ENCODE peak calls at places on chromosomes 6 and 20, in ten cellular contexts. One of them, this sample, is unnamed.

GRCh38 chr6:163793584-163793983 is 379.1 kb downstream of the QKI start:
- DNase-seq in H54: no peak
- DNase-seq in breast epithelium: no peak
- DNase-seq in transverse colon: no peak
- DNase-seq in body of pancreas: no peak
- DNase-seq in ovary: no peak
- DNase-seq in erythroblast: no peak
- DNase-seq in GM12878: no peak
- DNase-seq in thyroid gland: no peak
- DNase-seq in esophagus muscularis mucosa: no peak
- DNase-seq in this sample: no peak

GRCh38 chr6:121780325-121781313 is 345.2 kb downstream of the GJA1 start:
- DNase-seq in H54: no peak
- DNase-seq in breast epithelium: peak; percentile 60
- DNase-seq in body of pancreas: peak; percentile 17
- DNase-seq in ovary: peak; percentile 79
- DNase-seq in esophagus muscularis mucosa: peak; percentile 94
- DNase-seq in GM12878: no peak
- DNase-seq in transverse colon: no peak
- DNase-seq in erythroblast: no peak
- DNase-seq in thyroid gland: peak; percentile 94
- DNase-seq in this sample: no peak

GRCh38 chr6:1371933-1372332 is 17.4 kb upstream of the FOXF2 start:
- DNase-seq in ovary: no peak
- DNase-seq in H54: no peak
- DNase-seq in body of pancreas: no peak
- DNase-seq in thyroid gland: no peak
- DNase-seq in GM12878: no peak
- DNase-seq in transverse colon: no peak
- DNase-seq in esophagus muscularis mucosa: no peak
- DNase-seq in breast epithelium: no peak
- DNase-seq in erythroblast: no peak
- DNase-seq in this sample: peak; percentile 60

GRCh38 chr6:122400121-122400450 is 634 bp downstream of the HSF2 start:
- DNase-seq in breast epithelium: no peak
- DNase-seq in GM12878: no peak
- DNase-seq in esophagus muscularis mucosa: no peak
- DNase-seq in transverse colon: no peak
- DNase-seq in thyroid gland: no peak
- DNase-seq in ovary: no peak
- DNase-seq in erythroblast: no peak
- DNase-seq in body of pancreas: no peak
- DNase-seq in H54: no peak
- DNase-seq in this sample: peak; percentile 86

GRCh38 chr6:156876302-156876701 is 99.1 kb downstream of the ARID1B start:
- DNase-seq in body of pancreas: peak; percentile 46
- DNase-seq in erythroblast: peak; percentile 15
- DNase-seq in transverse colon: no peak
- DNase-seq in H54: no peak
- DNase-seq in esophagus muscularis mucosa: no peak
- DNase-seq in thyroid gland: peak; percentile 22
- DNase-seq in GM12878: no peak
- DNase-seq in ovary: no peak
- DNase-seq in breast epithelium: no peak
- DNase-seq in this sample: no peak

GRCh38 chr6:27847706-27848105 is 64.5 kb downstream of the OR2B2 start:
- DNase-seq in transverse colon: no peak
- DNase-seq in thyroid gland: no peak
- DNase-seq in GM12878: no peak
- DNase-seq in erythroblast: no peak
- DNase-seq in breast epithelium: no peak
- DNase-seq in ovary: no peak
- DNase-seq in esophagus muscularis mucosa: no peak
- DNase-seq in H54: no peak
- DNase-seq in body of pancreas: no peak
- DNase-seq in this sample: no peak

GRCh38 chr6:149929422-149929821 is 6.5 kb upstream of the RAET1G start:
- DNase-seq in breast epithelium: no peak
- DNase-seq in ovary: no peak
- DNase-seq in body of pancreas: no peak
- DNase-seq in esophagus muscularis mucosa: no peak
- DNase-seq in GM12878: no peak
- DNase-seq in transverse colon: no peak
- DNase-seq in erythroblast: no peak
- DNase-seq in H54: no peak
- DNase-seq in thyroid gland: peak; percentile 19
- DNase-seq in this sample: no peak

GRCh38 chr20:39112196-39112743 is 150.1 kb downstream of the DHX35 start:
- DNase-seq in H54: peak; percentile 68
- DNase-seq in erythroblast: peak; percentile 24
- DNase-seq in esophagus muscularis mucosa: no peak
- DNase-seq in thyroid gland: peak; percentile 8
- DNase-seq in body of pancreas: peak; percentile 49
- DNase-seq in GM12878: no peak
- DNase-seq in ovary: no peak
- DNase-seq in breast epithelium: no peak
- DNase-seq in transverse colon: peak; percentile 19
- DNase-seq in this sample: no peak

GRCh38 chr6:44041461-44042260 is 85.6 kb downstream of the MRPL14 start:
- DNase-seq in GM12878: no peak
- DNase-seq in esophagus muscularis mucosa: no peak
- DNase-seq in H54: peak; percentile 95
- DNase-seq in transverse colon: peak; percentile 34
- DNase-seq in erythroblast: no peak
- DNase-seq in thyroid gland: no peak
- DNase-seq in breast epithelium: no peak
- DNase-seq in body of pancreas: no peak
- DNase-seq in ovary: peak; percentile 36
- DNase-seq in this sample: no peak

GRCh38 chr20:22389836-22390542 is 194.4 kb downstream of the FOXA2 start:
- DNase-seq in ovary: no peak
- DNase-seq in breast epithelium: no peak
- DNase-seq in erythroblast: no peak
- DNase-seq in esophagus muscularis mucosa: no peak
- DNase-seq in body of pancreas: peak; percentile 60
- DNase-seq in thyroid gland: peak; percentile 85
- DNase-seq in transverse colon: no peak
- DNase-seq in GM12878: no peak
- DNase-seq in H54: peak; percentile 34
- DNase-seq in this sample: no peak

GRCh38 chr6:165663736-165664552 is 903 bp upstream of the PDE10A start:
- DNase-seq in erythroblast: peak; percentile 3
- DNase-seq in thyroid gland: peak; percentile 54
- DNase-seq in transverse colon: no peak
- DNase-seq in GM12878: no peak
- DNase-seq in breast epithelium: no peak
- DNase-seq in body of pancreas: no peak
- DNase-seq in ovary: no peak
- DNase-seq in H54: no peak
- DNase-seq in esophagus muscularis mucosa: no peak
- DNase-seq in this sample: no peak

GRCh38 chr6:13528232-13528631 is 40.8 kb upstream of the GFOD1 start:
- DNase-seq in GM12878: no peak
- DNase-seq in erythroblast: peak; percentile 5
- DNase-seq in thyroid gland: no peak
- DNase-seq in H54: no peak
- DNase-seq in transverse colon: no peak
- DNase-seq in esophagus muscularis mucosa: no peak
- DNase-seq in breast epithelium: no peak
- DNase-seq in body of pancreas: no peak
- DNase-seq in ovary: no peak
- DNase-seq in this sample: no peak

GRCh38 chr20:15236812-15237211 is 899.4 kb upstream of the FLRT3 start:
- DNase-seq in thyroid gland: peak; percentile 48
- DNase-seq in ovary: no peak
- DNase-seq in transverse colon: peak; percentile 17
- DNase-seq in breast epithelium: no peak
- DNase-seq in esophagus muscularis mucosa: no peak
- DNase-seq in H54: no peak
- DNase-seq in erythroblast: peak; percentile 1
- DNase-seq in body of pancreas: peak; percentile 63
- DNase-seq in GM12878: peak; percentile 38
- DNase-seq in this sample: no peak

GRCh38 chr6:34888874-34889555 is at the start of gene ANKS1A:
- DNase-seq in erythroblast: peak; percentile 86
- DNase-seq in esophagus muscularis mucosa: peak; percentile 95
- DNase-seq in body of pancreas: peak; percentile 93
- DNase-seq in ovary: peak; percentile 90
- DNase-seq in transverse colon: peak; percentile 94
- DNase-seq in thyroid gland: peak; percentile 89
- DNase-seq in GM12878: peak; percentile 31
- DNase-seq in breast epithelium: peak; percentile 88
- DNase-seq in H54: peak; percentile 78
- DNase-seq in this sample: peak; percentile 97

GRCh38 chr20:55159230-55159629 is 683.8 kb downstream of the DOK5 start:
- DNase-seq in ovary: no peak
- DNase-seq in erythroblast: no peak
- DNase-seq in transverse colon: no peak
- DNase-seq in esophagus muscularis mucosa: no peak
- DNase-seq in breast epithelium: no peak
- DNase-seq in GM12878: no peak
- DNase-seq in H54: no peak
- DNase-seq in thyroid gland: no peak
- DNase-seq in body of pancreas: no peak
- DNase-seq in this sample: no peak

GRCh38 chr6:63516186-63516944 is 55.9 kb upstream of the LOC128125822 start:
- DNase-seq in erythroblast: no peak
- DNase-seq in esophagus muscularis mucosa: no peak
- DNase-seq in ovary: no peak
- DNase-seq in transverse colon: no peak
- DNase-seq in breast epithelium: no peak
- DNase-seq in H54: no peak
- DNase-seq in body of pancreas: no peak
- DNase-seq in GM12878: no peak
- DNase-seq in thyroid gland: no peak
- DNase-seq in this sample: no peak
- TF ChIP-seq POLR2A in erythroblast: no peak
- TF ChIP-seq POLR2A in esophagus muscularis mucosa: no peak
- TF ChIP-seq POLR2A in ovary: no peak
- TF ChIP-seq POLR2A in transverse colon: no peak
- TF ChIP-seq POLR2A in breast epithelium: no peak
- TF ChIP-seq POLR2A in H54: no peak
- TF ChIP-seq POLR2A in body of pancreas: no peak
- TF ChIP-seq POLR2A in GM12878: no peak
- TF ChIP-seq POLR2A in thyroid gland: peak; percentile 4
- TF ChIP-seq POLR2A in this sample: no peak

GRCh38 chr6:160347259-160348208 is 644 bp upstream of the SLC22A3 start:
- DNase-seq in GM12878: no peak
- DNase-seq in transverse colon: peak; percentile 41
- DNase-seq in esophagus muscularis mucosa: no peak
- DNase-seq in thyroid gland: no peak
- DNase-seq in erythroblast: no peak
- DNase-seq in ovary: no peak
- DNase-seq in breast epithelium: no peak
- DNase-seq in body of pancreas: no peak
- DNase-seq in H54: no peak
- DNase-seq in this sample: no peak
- TF ChIP-seq POLR2A in GM12878: no peak
- TF ChIP-seq POLR2A in transverse colon: no peak
- TF ChIP-seq POLR2A in esophagus muscularis mucosa: no peak
- TF ChIP-seq POLR2A in thyroid gland: no peak
- TF ChIP-seq POLR2A in erythroblast: no peak
- TF ChIP-seq POLR2A in ovary: no peak
- TF ChIP-seq POLR2A in breast epithelium: no peak
- TF ChIP-seq POLR2A in body of pancreas: no peak
- TF ChIP-seq POLR2A in H54: no peak
- TF ChIP-seq POLR2A in this sample: no peak

GRCh38 chr6:15288856-15289255 is 43.0 kb downstream of the JARID2 start:
- DNase-seq in ovary: no peak
- DNase-seq in GM12878: no peak
- DNase-seq in breast epithelium: no peak
- DNase-seq in thyroid gland: no peak
- DNase-seq in H54: no peak
- DNase-seq in esophagus muscularis mucosa: no peak
- DNase-seq in transverse colon: no peak
- DNase-seq in body of pancreas: no peak
- DNase-seq in erythroblast: no peak
- DNase-seq in this sample: no peak

GRCh38 chr6:15285682-15286294 is 39.9 kb downstream of the JARID2 start:
- DNase-seq in breast epithelium: no peak
- DNase-seq in esophagus muscularis mucosa: no peak
- DNase-seq in transverse colon: no peak
- DNase-seq in H54: no peak
- DNase-seq in body of pancreas: no peak
- DNase-seq in ovary: no peak
- DNase-seq in erythroblast: peak; percentile 12
- DNase-seq in GM12878: no peak
- DNase-seq in thyroid gland: no peak
- DNase-seq in this sample: no peak

GRCh38 chr6:15290962-15291704 is 45.3 kb downstream of the JARID2 start:
- DNase-seq in ovary: peak; percentile 53
- DNase-seq in erythroblast: no peak
- DNase-seq in breast epithelium: no peak
- DNase-seq in body of pancreas: no peak
- DNase-seq in transverse colon: no peak
- DNase-seq in thyroid gland: no peak
- DNase-seq in esophagus muscularis mucosa: no peak
- DNase-seq in GM12878: no peak
- DNase-seq in H54: no peak
- DNase-seq in this sample: no peak

GRCh38 chr6:15290067-15290641 is 44.3 kb downstream of the JARID2 start:
- DNase-seq in body of pancreas: no peak
- DNase-seq in ovary: no peak
- DNase-seq in esophagus muscularis mucosa: no peak
- DNase-seq in transverse colon: no peak
- DNase-seq in breast epithelium: no peak
- DNase-seq in GM12878: no peak
- DNase-seq in H54: no peak
- DNase-seq in erythroblast: no peak
- DNase-seq in thyroid gland: no peak
- DNase-seq in this sample: no peak

DNA sequence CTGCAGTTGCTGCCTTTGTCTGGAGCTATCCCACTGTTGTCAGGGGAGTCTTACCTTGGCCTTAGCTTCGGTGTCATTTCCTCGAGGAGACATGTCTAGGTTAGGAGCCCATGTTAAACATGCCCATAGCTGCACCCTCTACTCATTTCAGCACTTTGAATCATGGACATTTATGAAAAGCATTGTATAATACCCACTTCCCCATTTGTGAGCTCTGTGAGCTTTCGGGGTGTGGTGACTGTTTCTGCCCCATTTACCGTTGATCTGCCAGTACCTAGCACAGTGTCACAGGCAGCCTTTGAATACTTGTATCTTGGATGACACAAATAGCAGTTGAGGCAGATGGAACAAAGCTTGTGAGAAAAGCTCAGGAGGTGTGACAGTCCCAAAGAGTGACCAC is 41.8 kb downstream of the JARID2 start:
- DNase-seq in transverse colon: no peak
- DNase-seq in erythroblast: no peak
- DNase-seq in body of pancreas: no peak
- DNase-seq in GM12878: peak; percentile 78
- DNase-seq in H54: no peak
- DNase-seq in thyroid gland: no peak
- DNase-seq in breast epithelium: no peak
- DNase-seq in esophagus muscularis mucosa: no peak
- DNase-seq in ovary: no peak
- DNase-seq in this sample: no peak
- TF ChIP-seq POLR2A in transverse colon: no peak
- TF ChIP-seq POLR2A in erythroblast: no peak
- TF ChIP-seq POLR2A in body of pancreas: no peak
- TF ChIP-seq POLR2A in GM12878: no peak
- TF ChIP-seq POLR2A in H54: no peak
- TF ChIP-seq POLR2A in thyroid gland: no peak
- TF ChIP-seq POLR2A in breast epithelium: no peak
- TF ChIP-seq POLR2A in esophagus muscularis mucosa: no peak
- TF ChIP-seq POLR2A in ovary: no peak
- TF ChIP-seq POLR2A in this sample: no peak

GRCh38 chr6:169424821-169425240 is 171.2 kb upstream of the THBS2 start:
- DNase-seq in breast epithelium: no peak
- DNase-seq in body of pancreas: peak; percentile 46
- DNase-seq in esophagus muscularis mucosa: no peak
- DNase-seq in transverse colon: no peak
- DNase-seq in GM12878: no peak
- DNase-seq in ovary: peak; percentile 43
- DNase-seq in H54: no peak
- DNase-seq in thyroid gland: peak; percentile 31
- DNase-seq in erythroblast: no peak
- DNase-seq in this sample: no peak
- TF ChIP-seq POLR2A in breast epithelium: no peak
- TF ChIP-seq POLR2A in body of pancreas: no peak
- TF ChIP-seq POLR2A in esophagus muscularis mucosa: no peak
- TF ChIP-seq POLR2A in transverse colon: no peak
- TF ChIP-seq POLR2A in GM12878: no peak
- TF ChIP-seq POLR2A in ovary: no peak
- TF ChIP-seq POLR2A in H54: no peak
- TF ChIP-seq POLR2A in thyroid gland: no peak
- TF ChIP-seq POLR2A in erythroblast: no peak
- TF ChIP-seq POLR2A in this sample: no peak

This sample was measured in vagina.